ENCODE peak calls at places on chromosomes 4 and X, in five cellular contexts. S is upper lobe of left lung, I is HCT116, L is osteocyte, O is activated B cell treated with CpG ODN at 0.5 μM for 24 hours. E is an unnamed sample.

GRCh38 chr4:8053688-8054449 is 104.7 kb downstream of the ABLIM2 start:
- DNase-seq in S (no peak), I (no peak), L (no peak), O (no peak), E (no peak)

GRCh38 chrX:140664939-140665338 is 44.6 kb upstream of the LINC00632 start:
- DNase-seq in S (no peak), I (no peak), L (no peak), O (no peak), E (no peak)

GRCh38 chr4:47468686-47469365 is 5.3 kb upstream of the COMMD8 start:
- DNase-seq in S (no peak), I (no peak), L (no peak), O (no peak), E (no peak)

GRCh38 chrX:13077168-13077567 is 32.7 kb upstream of the FAM9C start:
- DNase-seq in S (no peak), I (no peak), L (no peak), O (no peak), E (peak; percentile 81)

GRCh38 chrX:68354869-68355628 is 78.2 kb downstream of the OPHN1 start:
- DNase-seq in S (no peak), I (no peak), L (no peak), O (no peak), E (no peak)

GRCh38 chr4:66688674-66689073 is 856.6 kb downstream of the CENPC start:
- DNase-seq in S (no peak), I (no peak), L (no peak), O (no peak), E (no peak)

GRCh38 chr4:113561092-113561491 is 200.4 kb downstream of the CAMK2D start:
- DNase-seq in S (no peak), I (no peak), L (no peak), O (no peak), E (no peak)

GRCh38 chr4:172142331-172142738 is 329.1 kb downstream of the GALNTL6 start:
- DNase-seq in S (no peak), I (no peak), L (no peak), O (no peak), E (no peak)

GRCh38 chr4:127604949-127605709 is 27.6 kb upstream of the INTU start:
- DNase-seq in S (no peak), I (peak; percentile 33), L (no peak), O (no peak), E (no peak)

GRCh38 chr4:188408244-188409067 is 269.2 kb downstream of the TRIML1 start:
- DNase-seq in S (no peak), I (no peak), L (no peak), O (no peak), E (no peak)

GRCh38 chr4:156329779-156330178 is 376.1 kb upstream of the CTSO start:
- DNase-seq in S (no peak), I (no peak), L (no peak), O (no peak), E (no peak)

GRCh38 chr4:76982638-76983579 is 33.4 kb downstream of the SEPTIN11 start:
- DNase-seq in S (no peak), I (no peak), L (no peak), O (no peak), E (no peak)

GRCh38 chr4:20493761-20494353 is 206.4 kb upstream of the PACRGL start:
- DNase-seq in S (no peak), I (no peak), L (no peak), O (no peak), E (no peak)

GRCh38 chr4:114343015-114343414 is 255.6 kb upstream of the UGT8 start:
- DNase-seq in S (no peak), I (no peak), L (no peak), O (no peak), E (no peak)

GRCh38 chr4:5433196-5433595 is 275.2 kb downstream of the EVC2 start:
- DNase-seq in S (no peak), I (no peak), L (peak; percentile 59), O (no peak), E (no peak)

GRCh38 chrX:150361070-150361776 is 1.9 kb upstream of the MAMLD1 start:
- DNase-seq in S (peak; percentile 75), I (no peak), L (peak; percentile 81), O (peak; percentile 28), E (no peak)

GRCh38 chr4:180059216-180059881 is 2183.9 kb upstream of the TENM3 start:
- DNase-seq in S (peak; percentile 74), I (no peak), L (no peak), O (no peak), E (no peak)

GRCh38 chr4:51895816-51896408 is 53.0 kb downstream of the DCUN1D4 start:
- DNase-seq in S (no peak), I (peak; percentile 45), L (peak; percentile 87), O (no peak), E (peak; percentile 57)

GRCh38 chr4:55949480-55949802 is 696 bp downstream of the CEP135 start:
- DNase-seq in S (no peak), I (no peak), L (no peak), O (no peak), E (no peak)

GRCh38 chr4:122364700-122365404 is 14.0 kb upstream of the ADAD1 start:
- DNase-seq in S (peak; percentile 3), I (no peak), L (no peak), O (no peak), E (no peak)

GRCh38 chr4:48653217-48654014 is 126.7 kb downstream of the FRYL start:
- DNase-seq in S (no peak), I (no peak), L (no peak), O (no peak), E (no peak)

GRCh38 chrX:71616672-71617529 is 1.4 kb downstream of the CXCR3 start:
- DNase-seq in S (peak; percentile 59), I (no peak), L (no peak), O (no peak), E (no peak)

GRCh38 chr4:122666527-122667245 is 45.8 kb upstream of the IL21 start:
- DNase-seq in S (no peak), I (peak; percentile 52), L (no peak), O (no peak), E (no peak)

GRCh38 chr4:176309772-176310171 is 10.0 kb upstream of the SPCS3 start:
- DNase-seq in S (no peak), I (no peak), L (no peak), O (no peak), E (no peak)

GRCh38 chrX:106619797-106620196 is 8.0 kb downstream of the RADX start:
- DNase-seq in S (no peak), I (no peak), L (no peak), O (no peak), E (no peak)

GRCh38 chrX:47351706-47352105 is 18.7 kb upstream of the ZNF157 start:
- DNase-seq in S (no peak), I (no peak), L (no peak), O (no peak), E (no peak)

GRCh38 chr4:41176357-41176756 is 38.0 kb downstream of the APBB2 start:
- DNase-seq in S (no peak), I (no peak), L (no peak), O (no peak), E (no peak)

GRCh38 chr4:125591290-125591689 is 276.5 kb downstream of the FAT4 start:
- DNase-seq in S (no peak), I (no peak), L (no peak), O (no peak), E (no peak)

GRCh38 chr4:140423106-140423505 is 4.3 kb downstream of the CLGN start:
- DNase-seq in S (no peak), I (no peak), L (no peak), O (no peak), E (no peak)

GRCh38 chr4:87853108-87853507 is 20.3 kb downstream of the MEPE start:
- DNase-seq in S (no peak), I (peak; percentile 45), L (no peak), O (no peak), E (no peak)
- TF ChIP-seq CTCF in S (peak; percentile 19), I (peak; percentile 73), L (peak; percentile 70), O (no peak), E (peak; percentile 65)

DNA sequence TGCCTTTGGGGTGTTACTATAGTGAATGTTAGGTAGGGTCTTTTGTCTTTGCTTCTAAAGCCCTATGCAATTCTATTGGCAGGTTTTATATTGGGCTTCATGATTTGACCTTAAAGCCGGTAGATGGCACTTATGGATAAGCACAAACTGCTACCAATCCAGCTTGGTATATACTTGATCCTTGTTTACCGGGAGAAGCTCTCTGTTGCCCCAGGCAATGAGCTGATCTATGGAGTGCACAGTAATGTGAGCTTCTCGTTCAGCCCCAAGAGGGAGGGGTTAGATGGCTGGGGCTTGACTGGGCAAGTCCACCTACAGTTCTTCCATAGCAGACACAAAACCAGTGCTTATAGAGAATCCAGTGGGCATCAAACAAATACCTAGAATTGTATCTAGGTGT is 287.2 kb upstream of the CT83 start:
- DNase-seq in S (no peak), I (no peak), L (no peak), O (no peak), E (no peak)
- TF ChIP-seq CTCF in S (no peak), I (no peak), L (no peak), O (no peak), E (no peak)

DNA sequence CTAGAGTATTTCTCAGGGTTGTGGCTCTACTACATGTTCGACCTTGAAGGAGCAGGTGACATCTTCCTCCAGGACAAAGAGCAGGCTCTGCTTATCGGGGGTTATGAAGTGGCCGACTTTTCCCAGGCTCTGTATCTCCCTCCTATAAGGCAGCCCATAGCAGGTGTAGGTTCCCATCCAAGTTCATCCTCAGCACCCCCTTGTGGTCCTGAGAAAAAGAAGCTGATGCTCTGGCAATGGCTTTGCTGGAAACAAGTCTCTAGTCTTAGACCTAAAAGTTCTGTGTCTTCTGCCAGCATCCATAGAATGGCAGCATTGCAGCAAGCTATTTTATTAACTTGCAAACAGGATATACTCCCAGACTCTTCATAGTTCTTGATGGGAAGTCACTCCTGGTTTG is 836.6 kb upstream of the PRKX start:
- DNase-seq in S (no peak), I (no peak), L (no peak), O (no peak), E (no peak)
- TF ChIP-seq CTCF in S (no peak), I (no peak), L (no peak), O (no peak), E (no peak)

DNA sequence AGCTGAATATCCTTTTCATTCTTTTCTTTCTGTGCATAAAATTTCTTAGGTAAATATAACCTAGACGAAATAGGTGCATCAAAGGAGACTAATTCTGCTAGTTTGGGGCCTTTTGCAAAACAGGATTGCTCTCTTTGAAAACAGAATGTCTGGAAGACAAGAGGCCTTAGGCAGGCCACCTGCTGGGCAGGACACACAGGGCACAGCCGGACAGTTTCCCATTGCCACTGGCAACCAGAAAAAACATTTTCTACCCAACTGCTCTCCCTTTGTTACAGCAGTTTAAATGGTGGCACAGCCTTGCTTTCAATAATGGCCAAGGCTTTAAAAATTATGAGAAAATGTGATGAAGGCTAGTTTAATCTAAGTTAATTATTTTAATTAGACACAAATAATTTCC is 600.5 kb downstream of the SPRY1 start:
- DNase-seq in S (no peak), I (peak; percentile 4), L (no peak), O (no peak), E (no peak)
- TF ChIP-seq CTCF in S (no peak), I (no peak), L (no peak), O (no peak), E (no peak)

DNA sequence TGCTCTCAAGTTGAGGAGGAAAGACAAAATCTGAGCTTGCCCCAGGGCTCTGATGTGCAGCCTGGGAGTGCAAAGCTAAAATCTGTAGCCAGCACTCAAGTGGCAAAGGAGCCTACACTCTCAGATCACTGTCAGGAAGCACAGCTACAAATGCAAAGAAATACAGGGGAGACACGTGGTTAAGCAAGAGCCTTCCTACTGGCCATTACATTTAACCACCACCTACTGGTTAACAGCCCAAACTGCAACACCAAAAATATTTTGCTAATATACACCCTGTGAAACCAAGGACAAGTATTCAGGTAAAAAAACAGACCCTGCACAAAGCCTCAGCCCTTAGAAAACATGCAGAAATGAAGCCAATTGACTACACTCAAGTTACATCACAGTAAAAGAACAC is 170.4 kb upstream of the FGF16 start:
- DNase-seq in S (no peak), I (no peak), L (no peak), O (no peak), E (no peak)
- TF ChIP-seq CTCF in S (no peak), I (no peak), L (no peak), O (no peak), E (no peak)